ENCODE peak calls at places on chromosomes 4 and X, in five cellular contexts. F is heart left ventricle, A is coronary artery, N is AG09309, U is neural progenitor cell. O is an unnamed sample.

GRCh38 chr4:53861856-53862610 is 202.4 kb downstream of the CHIC2 start:
- DNase-seq in F (peak), A (no peak), N (peak), U (no peak), O (peak)

GRCh38 chr4:2244947-2245786 is 3.2 kb upstream of the HAUS3 start:
- DNase-seq in F (no peak), A (no peak), N (no peak), U (no peak), O (peak)

GRCh38 chr4:146641762-146642161 is 3.1 kb downstream of the POU4F2 start:
- DNase-seq in F (no peak), A (no peak), N (no peak), U (no peak), O (no peak)

GRCh38 chrX:20594985-20595384 is 328.3 kb upstream of the RPS6KA3 start:
- DNase-seq in F (no peak), A (no peak), N (no peak), U (peak), O (peak)

GRCh38 chrX:17944833-17945497 is 83.9 kb upstream of the RAI2 start:
- DNase-seq in F (no peak), A (no peak), N (no peak), U (peak), O (peak)

GRCh38 chrX:116267511-116268040 is 97.0 kb downstream of the AGTR2 start:
- DNase-seq in F (no peak), A (no peak), N (no peak), U (no peak), O (no peak)

GRCh38 chrX:54825716-54826428 is 18.3 kb downstream of the MAGED2 start:
- DNase-seq in F (no peak), A (no peak), N (no peak), U (no peak), O (peak)

GRCh38 chr4:142408003-142408441 is 438.1 kb downstream of the INPP4B start:
- DNase-seq in F (no peak), A (no peak), N (peak), U (no peak), O (peak)

GRCh38 chr4:174437756-174438155 is 84.5 kb downstream of the HPGD start:
- DNase-seq in F (no peak), A (no peak), N (no peak), U (no peak), O (no peak)

GRCh38 chrX:46840946-46841740 is 4.3 kb downstream of the RP2 start:
- DNase-seq in F (no peak), A (no peak), N (no peak), U (no peak), O (peak)

GRCh38 chr4:185080545-185080944 is 62.3 kb downstream of the HELT start:
- DNase-seq in F (no peak), A (no peak), N (no peak), U (no peak), O (no peak)

GRCh38 chr4:185082549-185082948 is 60.5 kb upstream of the SLC25A4 start:
- DNase-seq in F (no peak), A (no peak), N (no peak), U (no peak), O (peak)

GRCh38 chr4:185088899-185089298 is 54.2 kb upstream of the SLC25A4 start:
- DNase-seq in F (no peak), A (no peak), N (no peak), U (no peak), O (no peak)

GRCh38 chr4:185086053-185086452 is 57.0 kb upstream of the SLC25A4 start:
- DNase-seq in F (no peak), A (no peak), N (no peak), U (peak), O (peak)
- H3K4me3 ChIP-seq in F (no peak), A (no peak), N (no peak), U (no peak), O (no peak)

GRCh38 chrX:114962209-114962608 is 55.2 kb downstream of the IL13RA2 start:
- DNase-seq in F (no peak), A (no peak), N (no peak), U (no peak), O (peak)

GRCh38 chrX:114964374-114964773 is 53.0 kb downstream of the IL13RA2 start:
- DNase-seq in F (no peak), A (no peak), N (no peak), U (no peak), O (no peak)

DNA sequence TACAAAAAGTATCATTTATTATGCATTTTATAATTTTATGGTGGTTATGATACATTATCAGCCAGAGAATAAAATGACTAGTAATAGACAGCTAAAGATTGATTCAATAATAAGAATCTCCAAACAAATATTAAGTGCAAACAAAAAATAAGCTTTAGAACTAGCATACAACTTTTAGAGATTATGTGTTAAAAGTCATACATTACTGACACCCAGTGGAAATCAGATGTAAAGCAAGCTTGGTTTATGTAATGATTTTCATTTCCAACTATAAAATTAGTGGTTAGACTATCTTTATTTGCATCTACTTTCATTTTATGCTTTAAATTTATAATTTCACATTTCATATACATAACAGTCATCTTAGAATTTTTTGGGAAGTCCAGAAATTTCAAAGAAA is 57.7 kb downstream of the IL13RA2 start:
- DNase-seq in F (no peak), A (no peak), N (no peak), U (peak), O (peak)
- TF ChIP-seq CTCF in F (peak), A (peak), N (peak), U (peak), O (peak)

DNA sequence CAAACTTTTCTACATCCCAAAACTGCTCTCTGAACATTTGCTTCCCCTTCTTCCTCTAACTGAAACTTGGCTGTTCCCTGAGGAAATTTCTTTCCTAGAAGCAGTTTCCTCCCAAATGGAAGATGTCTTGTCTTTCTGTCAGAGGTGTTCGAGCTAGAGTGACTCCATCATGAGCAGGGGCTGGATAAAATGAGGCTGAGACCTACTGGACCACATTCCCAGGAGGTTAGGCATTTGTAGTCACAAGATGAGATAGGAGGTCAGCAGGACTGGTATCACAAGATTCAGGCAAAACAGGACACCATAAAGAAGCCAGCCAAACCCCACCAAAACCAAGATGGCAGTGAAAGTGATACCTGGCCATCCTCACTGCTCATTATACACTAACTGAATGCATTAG is 35.8 kb upstream of the PGRMC2 start:
- DNase-seq in F (no peak), A (no peak), N (no peak), U (no peak), O (peak)
- H3K4me3 ChIP-seq in F (no peak), A (no peak), N (no peak), U (no peak), O (no peak)

DNA sequence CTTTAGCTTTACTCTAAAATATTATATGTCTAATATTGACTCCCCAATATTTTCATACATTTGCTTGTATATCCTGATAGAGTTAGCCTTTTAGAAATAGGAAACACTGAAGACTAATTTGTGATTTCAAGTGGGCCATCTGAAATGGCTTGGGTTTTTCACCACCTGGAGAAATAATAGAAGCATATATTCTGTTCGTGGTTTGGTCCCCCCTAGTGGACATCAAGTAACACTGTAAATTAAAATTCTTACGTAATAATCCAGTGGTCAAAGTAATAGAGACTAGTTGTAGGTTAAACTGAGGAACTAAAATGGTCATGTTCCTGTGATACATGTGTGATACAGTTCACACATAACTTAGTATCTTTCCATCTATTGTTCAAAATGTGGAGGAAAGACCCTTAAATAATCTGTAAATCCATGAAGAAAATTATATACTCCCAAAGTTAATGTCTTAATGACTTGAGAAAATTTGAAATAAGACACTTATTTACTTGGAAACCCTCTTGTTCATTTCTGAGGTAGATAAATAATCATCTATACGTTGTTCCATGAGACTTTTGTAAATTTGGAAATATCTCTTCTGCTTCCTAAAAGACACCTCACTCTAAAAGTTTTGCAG is 79.8 kb upstream of the SMARCAD1 start:
- DNase-seq in F (no peak), A (no peak), N (no peak), U (peak), O (peak)
- TF ChIP-seq CTCF in F (peak), A (no peak), N (peak), U (peak), O (peak)

DNA sequence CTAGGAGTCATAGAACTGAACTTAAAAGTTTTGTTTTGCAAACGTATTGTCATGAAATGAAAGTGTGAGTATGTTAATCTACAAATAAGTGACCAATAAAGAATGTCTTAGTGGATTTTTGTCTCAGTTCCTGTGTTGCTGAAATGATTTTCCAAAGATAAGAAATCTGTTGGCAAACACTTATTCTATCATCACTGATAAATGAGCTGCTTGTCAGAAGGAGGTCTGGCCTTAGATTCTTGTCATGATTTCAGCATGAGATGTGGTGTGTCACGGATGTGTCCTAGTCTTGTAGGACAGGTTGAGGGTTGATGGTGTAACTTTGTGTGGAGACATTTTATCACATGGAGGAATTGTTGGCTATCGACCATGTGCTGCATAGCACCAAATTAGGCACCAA is 31.9 kb upstream of the LIMCH1 start:
- DNase-seq in F (no peak), A (no peak), N (peak), U (no peak), O (peak)
- H3K4me3 ChIP-seq in F (no peak), A (no peak), N (no peak), U (no peak), O (no peak)

GRCh38 chr4:176964116-176964691 is 171.5 kb upstream of the VEGFC start:
- DNase-seq in F (no peak), A (no peak), N (no peak), U (no peak), O (peak)
- TF ChIP-seq CTCF in F (no peak), A (no peak), N (no peak), U (peak), O (peak)

GRCh38 chr4:21815651-21816050 is 132.9 kb downstream of the KCNIP4 start:
- DNase-seq in F (no peak), A (no peak), N (no peak), U (no peak), O (no peak)
- H3K4me3 ChIP-seq in F (no peak), A (no peak), N (no peak), U (no peak), O (no peak)

DNA sequence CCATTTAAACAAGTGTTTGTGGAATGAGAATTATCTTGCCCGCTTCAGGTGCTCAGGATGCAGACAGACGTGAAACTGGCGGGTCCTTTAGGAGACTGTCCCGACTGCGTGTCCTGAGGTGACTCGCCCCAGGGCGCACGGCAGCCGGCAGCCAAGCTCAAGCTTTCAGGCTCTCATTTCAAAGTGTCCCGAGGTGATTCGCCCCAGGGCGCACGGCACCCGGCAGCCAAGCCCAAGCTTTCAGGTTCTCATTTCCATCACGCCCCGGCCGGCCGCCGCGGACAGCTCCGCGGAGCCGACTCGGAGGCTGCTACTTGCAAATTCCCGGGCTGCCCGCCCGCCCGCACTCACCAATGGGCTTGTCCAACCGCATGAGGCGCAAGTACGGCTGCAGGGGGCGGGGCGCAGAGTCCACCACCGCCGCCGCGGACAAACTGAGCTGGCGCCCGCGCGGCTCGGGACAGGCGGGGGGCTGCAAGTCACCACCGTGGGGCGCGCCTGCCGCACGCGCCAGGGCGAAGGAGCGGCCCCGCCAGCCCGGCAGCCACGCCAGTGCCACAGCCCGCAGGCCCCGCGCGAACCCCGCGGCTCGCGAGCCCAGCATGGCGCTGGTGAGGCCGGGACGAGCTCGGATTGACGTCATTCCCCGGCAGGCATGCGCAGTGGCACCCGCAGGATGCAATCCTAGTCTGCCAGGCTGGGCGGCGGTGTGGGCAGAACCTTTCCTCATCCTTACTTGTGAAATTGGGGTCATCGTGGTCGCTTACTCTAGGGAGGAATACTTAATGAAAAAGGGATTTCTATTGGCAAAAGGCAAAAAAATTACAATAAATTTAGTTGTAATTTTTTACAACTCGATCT is at the start of gene COQ2:
- DNase-seq in F (peak), A (peak), N (peak), U (peak), O (peak)
- TF ChIP-seq CTCF in F (peak), A (peak), N (no peak), U (peak), O (peak)

GRCh38 chr4:41535911-41536361 is 2.0 kb upstream of the LIMCH1 start:
- DNase-seq in F (no peak), A (no peak), N (no peak), U (no peak), O (no peak)

GRCh38 chr4:41537267-41537890 is 578 bp upstream of the LIMCH1 start:
- DNase-seq in F (no peak), A (no peak), N (no peak), U (no peak), O (no peak)

GRCh38 chr4:41539711-41540110 is 1.8 kb downstream of the LIMCH1 start:
- DNase-seq in F (no peak), A (no peak), N (no peak), U (no peak), O (no peak)

GRCh38 chr4:41538887-41539498 is 1.0 kb downstream of the LIMCH1 start:
- DNase-seq in F (peak), A (peak), N (peak), U (no peak), O (peak)

DNA sequence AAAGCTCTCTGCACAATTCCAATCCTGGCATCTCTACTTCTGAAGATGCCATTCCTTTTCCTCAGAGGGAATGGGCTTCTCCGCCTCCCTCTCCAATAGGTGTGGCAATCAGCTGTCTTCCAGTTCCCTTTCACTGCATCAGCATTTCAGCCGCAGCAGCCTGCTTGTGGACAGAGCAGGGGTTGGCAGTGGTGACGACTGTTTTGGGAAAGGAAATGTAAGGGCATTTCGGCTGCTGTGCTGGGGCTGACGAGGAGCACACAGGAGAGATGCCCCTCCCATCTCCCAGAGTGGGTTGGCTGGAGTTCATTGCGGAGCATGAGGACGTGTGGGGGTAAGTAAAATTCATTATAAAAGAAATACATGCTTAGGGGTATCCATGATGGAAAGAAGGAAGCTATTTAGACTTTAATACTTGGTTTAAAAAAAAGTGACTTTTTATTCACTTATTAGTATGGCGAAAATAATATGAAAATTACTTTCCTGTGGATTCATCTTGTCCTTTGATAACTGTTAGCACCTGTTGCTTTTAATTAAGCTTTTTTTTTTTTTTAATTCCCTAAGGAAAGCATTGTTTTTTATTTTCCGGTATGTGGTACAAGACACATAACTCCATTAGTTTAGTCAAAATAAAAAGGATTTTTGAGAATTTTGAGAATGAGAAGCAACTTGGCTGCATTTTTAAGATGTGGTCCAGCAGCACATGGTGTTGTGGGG is at the start of gene LIMCH1:
- DNase-seq in F (peak), A (peak), N (peak), U (peak), O (no peak)
- H3K4me3 ChIP-seq in F (peak), A (peak), N (peak), U (no peak), O (no peak)

DNA sequence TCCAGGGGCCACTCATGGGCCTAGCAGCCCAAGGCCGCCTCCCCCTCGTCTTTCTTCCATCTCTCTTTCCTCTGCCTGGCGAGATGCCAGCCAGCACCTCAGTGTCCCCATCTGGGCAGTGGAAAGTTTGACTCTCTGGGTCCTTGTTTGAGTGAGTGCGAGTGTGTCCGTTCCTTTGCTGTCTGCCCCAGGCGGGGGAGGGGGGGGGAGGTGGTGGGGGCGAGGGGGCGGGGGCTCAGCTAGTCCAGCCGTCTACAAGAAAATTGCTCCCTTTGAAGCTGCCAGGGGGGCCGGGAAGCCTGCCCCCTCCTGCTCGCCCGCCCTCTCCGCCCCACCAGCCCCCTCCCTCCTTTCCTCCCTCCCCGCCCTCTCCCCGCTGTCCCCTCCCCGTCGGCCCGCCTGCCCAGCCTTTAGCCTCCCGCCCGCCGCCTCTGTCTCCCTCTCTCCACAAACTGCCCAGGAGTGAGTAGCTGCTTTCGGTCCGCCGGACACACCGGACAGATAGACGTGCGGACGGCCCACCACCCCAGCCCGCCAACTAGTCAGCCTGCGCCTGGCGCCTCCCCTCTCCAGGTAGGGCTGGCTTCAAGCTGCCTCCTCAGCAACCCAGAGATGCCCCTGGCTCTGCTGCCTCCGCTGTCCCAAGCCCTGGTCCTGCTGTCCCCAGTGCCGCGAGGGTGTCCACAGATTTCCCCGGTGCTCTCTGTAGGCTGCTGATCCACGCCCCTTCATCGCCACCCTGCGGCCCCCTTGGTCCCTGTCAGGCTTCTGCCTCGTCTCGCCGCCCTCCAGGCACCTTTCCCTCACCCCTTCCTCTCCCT is at the start of gene BGN:
- DNase-seq in F (peak), A (no peak), N (no peak), U (peak), O (no peak)
- TF ChIP-seq CTCF in F (peak), A (no peak), N (peak), U (peak), O (no peak)

O was measured in epithelial cell of esophagus.